ENCODE peak calls at places on chromosome 6, in five cellular contexts. J, Y, Z, F and O are unnamed samples.

GRCh38 chr6:132330759-132331158 is 70.5 kb downstream of the MOXD1 start:
- DNase-seq in J (peak; percentile 6), Y (no peak), Z (no peak), F (no peak), O (no peak)

GRCh38 chr6:117167520-117168271 is 97.7 kb upstream of the VGLL2 start:
- DNase-seq in J (peak; percentile 23), Y (no peak), Z (no peak), F (no peak), O (no peak)

GRCh38 chr6:89430563-89430962 is 2.4 kb upstream of the ANKRD6 start:
- DNase-seq in J (no peak), Y (no peak), Z (no peak), F (no peak), O (no peak)

GRCh38 chr6:127737009-127737486 is 160.1 kb downstream of the C6orf58 start:
- DNase-seq in J (peak; percentile 57), Y (no peak), Z (no peak), F (peak; percentile 63), O (no peak)

GRCh38 chr6:117265425-117266266 is at the start of gene VGLL2:
- DNase-seq in J (no peak), Y (no peak), Z (no peak), F (no peak), O (no peak)

GRCh38 chr6:61210549-61210948 is 1075.5 kb downstream of the KHDRBS2 start:
- DNase-seq in J (no peak), Y (no peak), Z (no peak), F (no peak), O (no peak)

GRCh38 chr6:34295721-34296120 is 46.9 kb upstream of the SMIM29 start:
- DNase-seq in J (no peak), Y (no peak), Z (no peak), F (peak; percentile 90), O (no peak)

GRCh38 chr6:36999467-37000125 is 5.9 kb upstream of the FGD2 start:
- DNase-seq in J (no peak), Y (no peak), Z (no peak), F (no peak), O (no peak)

GRCh38 chr6:139862311-139862710 is 487.9 kb upstream of the CITED2 start:
- DNase-seq in J (no peak), Y (no peak), Z (no peak), F (no peak), O (no peak)

GRCh38 chr6:1612386-1612893 is 2.7 kb downstream of the FOXC1 start:
- DNase-seq in J (no peak), Y (no peak), Z (no peak), F (no peak), O (no peak)

GRCh38 chr6:50714487-50715379 is 1.4 kb downstream of the TFAP2D start:
- DNase-seq in J (no peak), Y (no peak), Z (no peak), F (no peak), O (no peak)

GRCh38 chr6:50713226-50713625 is at the start of gene TFAP2D:
- DNase-seq in J (no peak), Y (no peak), Z (no peak), F (no peak), O (no peak)

GRCh38 chr6:50713977-50714486 is 706 bp downstream of the TFAP2D start:
- DNase-seq in J (no peak), Y (no peak), Z (no peak), F (no peak), O (no peak)

GRCh38 chr6:50711686-50712085 is 1.6 kb upstream of the TFAP2D start:
- DNase-seq in J (no peak), Y (no peak), Z (no peak), F (no peak), O (no peak)

GRCh38 chr6:50712291-50712690 is 1.0 kb upstream of the TFAP2D start:
- DNase-seq in J (no peak), Y (no peak), Z (no peak), F (no peak), O (no peak)
- TF ChIP-seq CTCF in J (no peak), Y (no peak), Z (no peak), F (no peak), O (no peak)

GRCh38 chr6:163183791-163184190 is 230.7 kb upstream of the QKI start:
- DNase-seq in J (no peak), Y (no peak), Z (no peak), F (no peak), O (no peak)
- TF ChIP-seq CTCF in J (no peak), Y (no peak), Z (no peak), F (no peak), O (no peak)

GRCh38 chr6:110338820-110339470 is 19.2 kb downstream of the METTL24 start:
- DNase-seq in J (no peak), Y (no peak), Z (no peak), F (no peak), O (no peak)

GRCh38 chr6:110342759-110343158 is 15.4 kb downstream of the METTL24 start:
- DNase-seq in J (no peak), Y (no peak), Z (no peak), F (no peak), O (no peak)

GRCh38 chr6:110345025-110345424 is 13.1 kb downstream of the METTL24 start:
- DNase-seq in J (no peak), Y (no peak), Z (no peak), F (no peak), O (no peak)

GRCh38 chr6:110340566-110340965 is 17.6 kb downstream of the METTL24 start:
- DNase-seq in J (no peak), Y (no peak), Z (no peak), F (no peak), O (no peak)

GRCh38 chr6:110341671-110342304 is 16.4 kb downstream of the METTL24 start:
- DNase-seq in J (no peak), Y (no peak), Z (no peak), F (peak; percentile 23), O (no peak)
- TF ChIP-seq CTCF in J (no peak), Y (peak; percentile 9), Z (no peak), F (peak; percentile 18), O (no peak)

GRCh38 chr6:147220345-147220744 is 16.1 kb downstream of the STXBP5 start:
- DNase-seq in J (no peak), Y (no peak), Z (no peak), F (no peak), O (no peak)

GRCh38 chr6:147223751-147224150 is 19.5 kb downstream of the STXBP5 start:
- DNase-seq in J (no peak), Y (no peak), Z (no peak), F (no peak), O (no peak)

GRCh38 chr6:147221739-147222138 is 17.5 kb downstream of the STXBP5 start:
- DNase-seq in J (no peak), Y (no peak), Z (no peak), F (no peak), O (no peak)

GRCh38 chr6:147219463-147219862 is 15.2 kb downstream of the STXBP5 start:
- DNase-seq in J (no peak), Y (no peak), Z (no peak), F (no peak), O (no peak)

GRCh38 chr6:147222160-147222838 is 18.1 kb downstream of the STXBP5 start:
- DNase-seq in J (peak; percentile 8), Y (no peak), Z (no peak), F (peak; percentile 20), O (no peak)
- TF ChIP-seq CTCF in J (no peak), Y (peak; percentile 42), Z (peak; percentile 33), F (peak; percentile 18), O (no peak)

DNA sequence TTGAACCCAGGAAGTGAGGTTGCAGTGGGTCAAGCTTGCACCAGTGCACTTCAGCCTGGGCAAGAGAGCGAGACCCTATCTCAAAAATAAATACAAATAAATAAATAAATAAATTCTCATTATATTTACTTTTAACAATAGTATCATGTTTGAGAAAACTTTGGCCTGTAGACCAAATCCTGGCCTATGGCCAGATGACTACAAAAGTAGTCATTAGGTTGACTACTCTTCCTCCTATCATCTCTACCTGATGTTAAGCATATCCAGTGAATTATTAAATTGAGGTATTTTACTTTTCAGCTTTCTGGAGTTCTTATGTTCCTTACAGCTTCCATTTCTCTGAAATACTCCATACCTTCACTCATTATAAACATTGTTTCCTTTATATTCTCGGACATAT is 280.6 kb downstream of the LAMA2 start:
- DNase-seq in J (no peak), Y (no peak), Z (no peak), F (no peak), O (no peak)
- TF ChIP-seq CTCF in J (no peak), Y (no peak), Z (no peak), F (no peak), O (no peak)

GRCh38 chr6:158649289-158650143 is at the start of gene SYTL3:
- DNase-seq in J (no peak), Y (no peak), Z (peak; percentile 76), F (peak; percentile 88), O (peak; percentile 57)
- TF ChIP-seq CTCF in J (no peak), Y (no peak), Z (no peak), F (no peak), O (no peak)

GRCh38 chr6:50264995-50265571 is 215.4 kb upstream of the DEFB112 start:
- DNase-seq in J (no peak), Y (no peak), Z (no peak), F (no peak), O (no peak)
- TF ChIP-seq CTCF in J (peak; percentile 23), Y (no peak), Z (no peak), F (peak; percentile 28), O (no peak)

DNA sequence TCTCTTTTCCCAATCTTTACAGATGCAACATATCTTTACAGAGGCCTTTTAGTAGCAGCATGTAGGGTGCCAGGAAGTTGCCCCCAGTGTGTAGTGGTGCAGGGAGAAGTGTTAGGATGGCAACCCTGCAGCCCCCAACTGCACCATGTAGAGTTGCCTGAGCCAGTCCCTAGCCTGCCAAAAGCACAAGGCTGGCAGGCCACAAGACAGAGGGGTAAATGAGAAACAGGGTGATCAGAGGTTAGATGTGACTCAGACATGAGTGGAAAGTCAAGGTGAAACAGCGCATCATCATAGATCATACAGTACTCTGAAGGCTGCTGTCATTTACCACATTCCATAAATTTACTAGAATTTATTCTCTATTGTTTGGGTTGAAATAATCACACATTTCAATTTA is 467.5 kb downstream of the PRKN start:
- DNase-seq in J (no peak), Y (no peak), Z (no peak), F (no peak), O (no peak)
- TF ChIP-seq CTCF in J (no peak), Y (no peak), Z (no peak), F (no peak), O (no peak)

DNA sequence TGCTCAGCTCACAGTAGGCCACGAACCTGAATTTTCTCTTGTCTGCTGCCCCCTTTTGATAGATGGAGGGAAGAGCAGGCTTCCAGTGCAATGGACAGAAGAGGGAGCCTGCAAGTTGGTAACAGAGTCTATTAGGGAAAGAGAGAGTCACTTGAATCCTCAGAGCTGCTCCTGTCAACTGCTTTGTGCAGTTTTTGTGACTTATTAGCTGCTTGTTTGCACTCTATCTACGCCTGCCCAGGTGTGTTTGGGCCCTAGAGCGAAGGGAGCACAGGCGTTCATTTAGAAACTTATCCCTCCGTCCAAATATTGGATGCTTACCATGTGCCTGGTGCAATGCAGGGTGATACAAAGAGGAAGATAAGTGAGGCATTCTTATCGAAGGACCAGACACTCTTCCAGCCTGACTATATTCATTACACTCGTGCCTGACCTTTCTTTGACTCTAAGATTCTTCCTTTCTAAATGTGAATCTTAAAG is 11.6 kb upstream of the SLC2A12 start:
- DNase-seq in J (peak; percentile 70), Y (no peak), Z (peak; percentile 82), F (peak; percentile 78), O (no peak)
- TF ChIP-seq CTCF in J (peak; percentile 82), Y (peak; percentile 84), Z (peak; percentile 86), F (peak; percentile 81), O (peak; percentile 16)